ENCODE peak calls at places on chromosome 5, in six cellular contexts. O, F, G, I, W and P are unnamed samples.

GRCh38 chr5:108461628-108462367 is 79.9 kb upstream of the FBXL17 start:
- DNase-seq in O (no peak), F (no peak), I (no peak), G (no peak), W (no peak), P (no peak)

GRCh38 chr5:72065751-72066255 is 41.5 kb upstream of the MAP1B start:
- DNase-seq in G (no peak), O (no peak), W (peak; percentile 65), F (no peak), I (peak; percentile 52), P (no peak)

GRCh38 chr5:177440211-177440989 is 6.2 kb upstream of the PRR7 start:
- DNase-seq in G (no peak), F (no peak), O (no peak), W (no peak), I (no peak), P (no peak)

GRCh38 chr5:112346411-112347044 is 72.5 kb downstream of the EPB41L4A start:
- DNase-seq in W (no peak), G (no peak), O (no peak), I (no peak), F (no peak), P (no peak)

GRCh38 chr5:174793684-174794328 is 69.4 kb downstream of the MSX2 start:
- DNase-seq in W (peak; percentile 85), I (peak; percentile 74), G (peak; percentile 66), O (peak; percentile 55), F (peak; percentile 72), P (peak; percentile 50)

GRCh38 chr5:147509710-147510651 is at the start of gene DPYSL3:
- DNase-seq in W (peak; percentile 87), O (peak; percentile 56), F (peak; percentile 84), I (peak; percentile 86), G (peak; percentile 46), P (peak; percentile 39)

GRCh38 chr5:176553260-176554085 is 4.3 kb downstream of the CDHR2 start:
- DNase-seq in I (no peak), O (no peak), F (no peak), W (peak; percentile 76), G (no peak), P (no peak)

GRCh38 chr5:89733772-89734171 is 675.8 kb downstream of the CETN3 start:
- DNase-seq in I (no peak), W (no peak), O (no peak), G (no peak), F (no peak), P (peak; percentile 25)

GRCh38 chr5:148387325-148387724 is 3.6 kb downstream of the FBXO38 start:
- DNase-seq in W (no peak), G (no peak), O (no peak), F (no peak), I (no peak), P (no peak)

GRCh38 chr5:39294736-39295135 is 69.6 kb downstream of the C9 start:
- DNase-seq in G (no peak), W (no peak), I (no peak), F (no peak), O (no peak), P (no peak)

GRCh38 chr5:35838370-35839042 is 18.2 kb upstream of the IL7R start:
- DNase-seq in I (no peak), G (no peak), F (no peak), O (no peak), W (no peak), P (no peak)

GRCh38 chr5:76305264-76305663 is 97.8 kb upstream of the IQGAP2 start:
- DNase-seq in G (no peak), F (no peak), O (no peak), W (no peak), I (no peak), P (no peak)

GRCh38 chr5:67310740-67311139 is 114.1 kb upstream of the CD180 start:
- DNase-seq in O (no peak), I (no peak), G (no peak), F (no peak), W (no peak), P (no peak)

GRCh38 chr5:67310169-67310568 is 113.6 kb upstream of the CD180 start:
- DNase-seq in O (no peak), G (no peak), I (no peak), F (no peak), W (no peak), P (no peak)

GRCh38 chr5:67315082-67315801 is 118.6 kb upstream of the CD180 start:
- DNase-seq in I (no peak), W (no peak), O (no peak), F (no peak), G (no peak), P (no peak)

GRCh38 chr5:67308988-67309688 is 112.5 kb upstream of the CD180 start:
- DNase-seq in W (no peak), I (no peak), F (no peak), G (no peak), O (no peak), P (no peak)

DNA sequence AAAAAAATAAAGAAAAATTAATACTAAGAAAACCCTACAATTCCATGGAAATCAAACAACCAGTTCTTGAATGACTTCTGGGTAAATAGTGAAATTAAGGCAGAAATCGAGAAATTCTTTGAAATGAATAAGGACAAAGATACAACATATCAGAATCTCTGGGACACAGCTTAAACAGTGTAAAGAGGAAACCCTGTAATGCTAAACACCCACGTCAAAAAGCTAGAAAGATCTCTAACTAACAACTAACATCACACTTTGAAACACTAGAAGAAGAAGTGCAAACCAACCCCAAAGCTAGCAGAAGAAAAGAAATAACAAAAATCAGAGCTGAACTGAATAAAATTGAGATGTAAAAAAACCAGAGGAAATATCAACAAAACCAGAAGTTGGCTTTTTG is 114.6 kb upstream of the CD180 start:
- DNase-seq in F (no peak), O (no peak), W (no peak), G (no peak), I (no peak), P (no peak)
- H3K27ac ChIP-seq in F (no peak overlapping the region), O (no peak overlapping the region), W (no peak overlapping the region), G (no peak overlapping the region), I (no peak overlapping the region), P (no peak overlapping the region)

DNA sequence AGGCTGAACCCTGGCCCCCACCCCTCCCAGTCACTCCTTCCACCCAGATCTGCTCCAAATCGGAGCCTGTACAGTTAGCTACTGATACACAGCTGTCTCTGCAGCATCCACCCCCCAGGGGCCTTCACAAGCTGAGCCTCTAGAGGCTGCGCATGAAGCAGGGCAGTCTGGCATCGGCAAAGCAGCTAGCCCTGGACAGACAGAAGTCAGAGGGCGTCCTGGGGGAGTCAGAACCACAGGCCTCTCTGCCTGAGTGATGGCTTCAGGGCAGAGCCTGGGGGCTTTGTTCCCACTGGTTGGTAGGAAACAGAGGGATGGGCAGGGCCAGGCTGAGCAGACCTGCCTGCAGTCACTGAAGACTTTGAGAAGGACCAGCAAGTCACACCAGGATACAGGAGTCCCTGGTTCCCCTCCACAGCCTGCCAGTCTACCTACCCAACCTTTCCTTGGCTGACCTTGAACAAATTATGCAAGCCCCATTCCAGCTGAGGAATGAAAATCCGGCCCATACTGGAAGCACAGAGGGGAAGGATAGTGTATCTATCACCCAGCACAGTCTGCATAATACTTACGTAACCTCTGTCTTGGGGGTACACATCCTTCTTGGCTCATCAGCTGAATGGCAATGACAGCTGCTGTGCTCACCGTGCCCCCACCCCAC is 8.7 kb downstream of the VDAC1 start:
- DNase-seq in O (no peak), F (no peak), I (no peak), W (no peak), G (no peak), P (no peak)
- H3K4me1 ChIP-seq in O (no peaks in the 10 kb centered on the region), F (peaks cover 90% of the 10 kb centered on the region), I (peaks cover 45% of the 10 kb centered on the region), W (peaks cover 55% of the 10 kb centered on the region), G (peaks cover 67% of the 10 kb centered on the region), P (peaks cover 7% of the 10 kb centered on the region)

GRCh38 chr5:126508251-126508961 is 85.2 kb downstream of the GRAMD2B start:
- DNase-seq in I (no peak), F (no peak), W (no peak), G (no peak), O (no peak), P (no peak)
- H3K27ac ChIP-seq in I (no peak overlapping the region), F (peak overlapping the region; percentile 50), W (no peak overlapping the region), G (peak overlapping the region; percentile 45), O (peak overlapping the region; percentile 1), P (no peak overlapping the region)

DNA sequence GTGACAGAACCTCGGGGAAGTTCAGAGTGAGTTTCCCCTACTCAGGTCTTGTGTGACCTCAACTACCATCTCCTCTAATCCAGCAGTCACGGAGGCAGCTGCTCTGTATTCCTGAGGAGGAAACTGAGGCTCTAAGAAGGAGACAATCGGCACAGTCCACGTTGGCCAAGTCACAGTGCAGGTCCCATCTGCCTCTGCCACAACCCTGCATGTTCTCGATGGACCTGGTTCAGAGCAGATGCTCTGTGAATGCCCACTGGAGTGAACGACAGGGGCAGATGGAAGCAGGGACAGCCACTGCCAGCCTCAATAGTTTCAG is 720 bp upstream of the ERGIC1 start:
- DNase-seq in F (no peak), I (no peak), W (no peak), G (no peak), O (no peak), P (no peak)
- H3K4me1 ChIP-seq in F (peaks cover 47% of the 10 kb centered on the region), I (no peaks in the 10 kb centered on the region), W (peaks cover 27% of the 10 kb centered on the region), G (peaks cover 46% of the 10 kb centered on the region), O (no peaks in the 10 kb centered on the region), P (peaks cover 11% of the 10 kb centered on the region)

GRCh38 chr5:113425909-113426308 is 8.9 kb downstream of the TSSK1B start:
- DNase-seq in W (no peak), O (no peak), F (no peak), G (no peak), I (no peak), P (no peak)
- H3K27ac ChIP-seq in W (no peak overlapping the region), O (no peak overlapping the region), F (no peak overlapping the region), G (no peak overlapping the region), I (no peak overlapping the region), P (no peak overlapping the region)

GRCh38 chr5:14447958-14448881 is 133.4 kb upstream of the OTULINL start:
- DNase-seq in W (no peak), I (peak; percentile 18), F (no peak), O (no peak), G (no peak), P (no peak)

GRCh38 chr5:14443665-14444064 is 137.9 kb upstream of the OTULINL start:
- DNase-seq in G (no peak), W (no peak), O (no peak), F (no peak), I (no peak), P (no peak)

GRCh38 chr5:14444161-14444560 is 137.4 kb upstream of the OTULINL start:
- DNase-seq in W (no peak), I (no peak), G (no peak), O (no peak), F (no peak), P (no peak)

GRCh38 chr5:14445581-14446290 is 135.9 kb upstream of the OTULINL start:
- DNase-seq in I (peak; percentile 50), F (no peak), G (no peak), W (no peak), O (peak; percentile 53), P (peak; percentile 54)

DNA sequence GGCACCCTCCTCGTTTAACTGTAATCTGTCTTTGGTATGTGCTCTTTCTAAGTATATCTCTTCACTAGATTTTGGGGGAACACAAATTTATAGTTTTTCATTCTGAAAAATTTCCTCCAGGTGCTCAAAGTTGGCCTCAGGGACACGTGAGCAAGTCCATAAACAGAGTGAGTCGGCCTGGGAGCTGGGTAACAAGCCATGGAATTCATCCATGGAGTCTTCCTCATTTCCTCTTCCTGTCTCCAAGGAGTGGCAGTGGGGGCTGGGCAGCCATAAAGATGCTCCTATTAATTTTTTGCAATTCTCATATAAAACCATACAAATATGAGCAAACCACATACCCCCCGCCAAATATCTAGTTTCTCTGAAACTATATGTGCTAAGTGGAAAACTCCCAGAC is 136.6 kb upstream of the OTULINL start:
- DNase-seq in G (no peak), I (no peak), F (no peak), W (no peak), O (no peak), P (no peak)
- H3K4me1 ChIP-seq in G (no peaks in the 10 kb centered on the region), I (peaks cover 15% of the 10 kb centered on the region), F (peaks cover 54% of the 10 kb centered on the region), W (peaks cover 36% of the 10 kb centered on the region), O (no peaks in the 10 kb centered on the region), P (peaks cover 1% of the 10 kb centered on the region)

GRCh38 chr5:43604699-43605098 is 1.7 kb downstream of the NNT start:
- DNase-seq in W (no peak), G (no peak), F (no peak), O (no peak), I (no peak), P (no peak)
- H3K27ac ChIP-seq in W (no peak overlapping the region), G (peak overlapping the region; percentile 93), F (peak overlapping the region; percentile 95), O (no peak overlapping the region), I (no peak overlapping the region), P (no peak overlapping the region)